ENCODE peak calls at places on chromosomes 6 and 20, in four cellular contexts. R is A549, Y is aorta, V is tibial artery. B is an unnamed sample. For H3K9me3, the result is how much of the 10 kb centered on the place peaks cover.

GRCh38 chr6:36329798-36330291 is 6.8 kb downstream of the BNIP5 start:
- DNase-seq in R (no peak), Y (no peak), V (no peak), B (no peak)

GRCh38 chr20:52103911-52104545 is 87.6 kb downstream of the ZFP64 start:
- DNase-seq in Y (no peak), V (no peak), R (no peak), B (no peak)

GRCh38 chr6:3237761-3238662 is 10.6 kb upstream of the TUBB2B start:
- DNase-seq in V (peak), Y (no peak), R (no peak), B (no peak)

GRCh38 chr20:15814903-15815302 is 758.3 kb downstream of the KIF16B start:
- DNase-seq in V (no peak), Y (no peak), R (no peak), B (no peak)

GRCh38 chr20:52207020-52207810 is 15.6 kb upstream of the ZFP64 start:
- DNase-seq in Y (no peak), R (no peak), V (no peak), B (no peak)

GRCh38 chr6:119261944-119262284 is 87.6 kb downstream of the MAN1A1 start:
- DNase-seq in R (no peak), Y (no peak), V (no peak), B (no peak)

GRCh38 chr6:159838020-159838744 is 38.1 kb downstream of the PNLDC1 start:
- DNase-seq in R (no peak), V (no peak), Y (no peak), B (no peak)

GRCh38 chr6:106122306-106122940 is 36.3 kb downstream of the PRDM1 start:
- DNase-seq in V (no peak), R (no peak), Y (no peak), B (no peak)

GRCh38 chr6:113859349-113860164 is 2.4 kb downstream of the MARCKS start:
- DNase-seq in V (peak), Y (peak), R (peak), B (peak)

DNA sequence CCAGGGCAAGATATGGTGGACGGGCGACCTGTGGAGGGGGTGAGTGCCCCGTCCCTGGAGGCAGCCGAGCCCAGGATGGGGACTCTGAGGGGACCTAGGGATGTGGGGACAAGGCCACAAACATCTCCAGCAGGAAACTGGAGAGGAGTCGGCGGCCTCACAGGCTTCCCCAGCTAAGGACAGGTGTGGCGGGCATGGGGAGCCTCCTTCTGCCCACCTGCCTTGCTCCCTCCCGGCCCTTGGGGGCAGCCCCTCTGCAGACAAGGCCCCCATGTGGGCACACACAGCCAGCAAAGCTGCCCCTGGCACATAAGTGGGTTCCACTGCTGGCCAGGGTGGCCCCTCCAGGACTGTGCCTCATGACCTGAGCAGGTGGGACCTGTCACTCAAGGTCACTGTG is 4.6 kb downstream of the CHRNA4 start:
- DNase-seq in R (no peak), Y (no peak), V (no peak), B (no peak)
- H3K9me3 ChIP-seq in R (under half), Y (under half), V (under half), B (under half)

GRCh38 chr20:26134606-26135005 is 438.0 kb upstream of the ZNF337 start:
- DNase-seq in V (no peak), R (no peak), Y (no peak), B (no peak)

DNA sequence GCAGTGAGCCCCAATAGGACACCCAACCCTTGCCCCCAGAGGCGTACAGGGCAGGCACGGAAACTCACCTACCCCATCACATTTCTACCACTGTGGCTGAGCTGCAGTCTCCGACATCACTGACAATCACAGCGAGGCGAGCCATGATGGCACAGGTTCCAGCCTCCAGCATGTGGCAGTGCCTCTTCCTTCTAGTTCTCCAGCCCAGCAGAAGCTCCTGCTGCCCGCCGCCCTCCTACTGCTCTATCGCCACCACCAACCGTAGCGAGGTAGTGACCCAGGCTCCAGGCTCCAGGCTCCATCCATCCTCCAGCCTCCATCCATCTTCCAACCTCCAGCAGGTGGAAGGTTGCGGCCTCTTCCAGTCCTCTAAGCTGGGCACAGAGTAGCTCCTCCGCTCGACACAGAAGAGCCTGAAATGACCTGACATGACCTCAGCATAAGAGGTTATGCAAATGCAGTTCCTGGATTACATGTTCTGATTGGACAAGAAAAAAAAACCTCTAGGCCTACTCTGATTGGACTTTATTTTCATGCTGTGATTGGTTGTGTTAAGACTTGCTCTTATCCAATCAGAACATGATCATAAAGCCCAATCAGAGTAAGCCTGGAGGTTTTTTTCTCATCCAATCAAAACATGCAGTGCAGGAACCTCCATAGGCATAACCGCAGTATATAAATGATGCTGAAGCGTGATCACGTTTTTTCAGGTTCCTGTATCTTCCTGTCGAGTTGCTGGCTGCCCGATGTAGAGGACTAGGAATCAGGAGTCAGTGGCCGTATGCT is 438.9 kb upstream of the ZNF337 start:
- DNase-seq in Y (no peak), V (no peak), R (no peak), B (no peak)
- H3K9me3 ChIP-seq in Y (under half), V (under half), R (under half), B (under half)

GRCh38 chr20:38243617-38244016 is 16.9 kb downstream of the KIAA1755 start:
- DNase-seq in Y (no peak), V (no peak), R (no peak), B (no peak)
- H3K9me3 ChIP-seq in Y (under half), V (under half), R (half or more), B (under half)

GRCh38 chr20:31278178-31278577 is 20.7 kb downstream of the DEFB115 start:
- DNase-seq in V (no peak), R (no peak), Y (peak), B (no peak)
- H3K9me3 ChIP-seq in V (under half), R (under half), Y (under half), B (under half)

DNA sequence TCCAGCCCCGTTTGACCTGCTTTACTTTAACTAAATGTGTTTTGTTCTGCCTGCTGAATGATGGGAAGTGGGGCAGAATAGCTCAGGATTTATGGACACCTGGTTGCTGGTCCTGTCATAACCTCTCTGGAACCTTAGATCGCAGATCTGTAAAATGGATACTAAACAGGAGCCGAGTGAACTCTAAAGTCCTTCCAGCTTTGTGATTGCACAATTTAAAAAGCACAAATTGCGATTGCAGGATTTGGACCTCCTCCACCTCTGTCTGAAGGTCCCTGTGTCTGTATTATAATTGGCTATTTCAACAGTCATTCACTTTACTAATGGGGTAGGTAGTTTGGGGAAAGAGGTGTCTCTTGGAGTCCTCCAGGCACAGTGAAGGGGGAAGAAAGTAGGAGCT is 220.4 kb downstream of the LY86 start:
- DNase-seq in V (no peak), R (no peak), Y (no peak), B (no peak)
- H3K9me3 ChIP-seq in V (under half), R (under half), Y (under half), B (under half)

GRCh38 chr6:51139841-51140462 is 321.3 kb downstream of the TFAP2B start:
- DNase-seq in R (no peak), V (no peak), Y (no peak), B (no peak)

GRCh38 chr6:51137777-51138176 is 319.1 kb downstream of the TFAP2B start:
- DNase-seq in R (no peak), V (no peak), Y (no peak), B (no peak)
- H3K9me3 ChIP-seq in R (under half), V (under half), Y (under half), B (under half)

GRCh38 chr20:63966172-63966943 is 3.4 kb downstream of the ZNF512B start:
- DNase-seq in V (no peak), R (no peak), Y (peak), B (no peak)

GRCh38 chr20:63968928-63969760 is 586 bp downstream of the ZNF512B start:
- DNase-seq in Y (peak), V (peak), R (no peak), B (peak)

GRCh38 chr20:63968136-63968927 is 1.4 kb downstream of the ZNF512B start:
- DNase-seq in V (peak), Y (peak), R (no peak), B (no peak)

GRCh38 chr20:63967330-63968135 is 2.2 kb downstream of the ZNF512B start:
- DNase-seq in Y (peak), V (peak), R (no peak), B (peak)

DNA sequence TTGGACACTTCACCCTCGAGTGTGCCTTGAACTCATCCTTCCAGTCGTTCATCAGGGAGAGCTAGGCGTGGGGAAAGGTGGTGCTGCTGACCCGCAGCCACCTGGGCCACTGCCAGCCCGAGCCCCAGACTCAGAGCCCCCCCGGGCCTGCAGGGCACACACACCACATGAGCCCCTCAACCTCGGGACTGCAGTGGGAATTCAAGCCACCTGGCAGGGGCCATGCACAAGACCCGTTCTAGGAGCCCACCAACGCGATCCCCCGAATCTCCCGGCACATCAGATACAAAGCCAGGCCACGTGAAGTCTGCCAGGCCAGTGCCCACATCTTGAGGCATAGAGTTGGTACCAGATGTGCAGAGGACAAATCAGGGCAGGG is 2.8 kb downstream of the ZNF512B start:
- DNase-seq in R (no peak), Y (peak), V (peak), B (no peak)
- H3K9me3 ChIP-seq in R (under half), Y (under half), V (under half), B (under half)

GRCh38 chr20:58528412-58528811 is 13.2 kb upstream of the APCDD1L start:
- DNase-seq in V (no peak), R (no peak), Y (no peak), B (no peak)

GRCh38 chr20:58524814-58525213 is 9.6 kb upstream of the APCDD1L start:
- DNase-seq in Y (no peak), V (no peak), R (peak), B (no peak)

GRCh38 chr20:58523072-58523681 is 8.0 kb upstream of the APCDD1L start:
- DNase-seq in V (no peak), Y (no peak), R (no peak), B (no peak)

GRCh38 chr20:58523916-58524315 is 8.7 kb upstream of the APCDD1L start:
- DNase-seq in V (no peak), R (no peak), Y (no peak), B (no peak)

DNA sequence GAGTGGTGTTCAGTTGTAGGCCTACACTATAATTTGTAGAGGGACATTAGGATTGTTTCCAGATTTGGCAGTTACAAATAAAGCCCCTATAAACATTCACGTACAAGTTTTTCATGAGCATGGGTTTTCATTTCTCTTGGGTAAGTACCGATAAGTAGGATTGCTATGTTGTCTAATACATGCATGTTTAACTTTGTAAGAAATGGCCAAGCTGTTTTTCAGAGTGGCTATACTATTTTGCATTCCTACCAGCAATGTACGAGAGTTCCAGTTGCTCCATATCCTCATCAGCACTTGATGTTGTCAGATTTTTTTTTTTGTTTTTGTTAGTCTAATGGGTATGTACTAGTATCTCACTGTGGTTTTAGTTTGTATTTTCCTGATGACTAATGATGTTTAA is 11.2 kb upstream of the APCDD1L start:
- DNase-seq in V (no peak), R (no peak), Y (no peak), B (no peak)
- H3K9me3 ChIP-seq in V (under half), R (half or more), Y (under half), B (under half)